ENCODE peak calls at places on chromosomes 4 and X, in five cellular contexts. W, F, P, I and B are unnamed samples.

GRCh38 chr4:184016742-184017668 is 111.9 kb downstream of the STOX2 start:
- DNase-seq in I (no peak), W (no peak), P (no peak), F (no peak), B (no peak)

GRCh38 chr4:176406297-176406696 is 86.5 kb downstream of the SPCS3 start:
- DNase-seq in P (no peak), F (no peak), W (no peak), I (no peak), B (no peak)

GRCh38 chr4:98932539-98932938 is 3.6 kb upstream of the EIF4E start:
- DNase-seq in W (no peak), P (no peak), I (no peak), F (no peak), B (no peak)

GRCh38 chr4:125624951-125625350 is 310.2 kb downstream of the FAT4 start:
- DNase-seq in P (no peak), W (no peak), I (no peak), F (no peak), B (no peak)

GRCh38 chrX:121254336-121254735 is 206.9 kb downstream of the GLUD2 start:
- DNase-seq in I (no peak), P (no peak), F (no peak), W (no peak), B (no peak)

GRCh38 chrX:41722220-41722619 is 1.8 kb upstream of the GPR82 start:
- DNase-seq in I (no peak), P (no peak), W (no peak), F (no peak), B (no peak)

GRCh38 chr4:151260526-151260925 is 16.4 kb upstream of the PRSS48 start:
- DNase-seq in W (no peak), P (no peak), F (no peak), I (no peak), B (no peak)

GRCh38 chr4:106767991-106768390 is 268.1 kb downstream of the DKK2 start:
- DNase-seq in W (no peak), F (no peak), I (no peak), P (no peak), B (no peak)

GRCh38 chr4:80243274-80244018 is 23.0 kb upstream of the FGF5 start:
- DNase-seq in P (no peak), I (no peak), W (no peak), F (no peak), B (no peak)

GRCh38 chr4:168566736-168567135 is 69.9 kb downstream of the PALLD start:
- DNase-seq in P (no peak), F (no peak), I (no peak), W (no peak), B (no peak)

GRCh38 chr4:168569909-168570276 is 73.0 kb downstream of the PALLD start:
- DNase-seq in P (no peak), F (no peak), W (no peak), I (no peak), B (no peak)

GRCh38 chr4:168573870-168574269 is 77.0 kb downstream of the PALLD start:
- DNase-seq in F (no peak), W (no peak), P (no peak), I (no peak), B (no peak)

GRCh38 chr4:168572002-168572401 is 75.2 kb downstream of the PALLD start:
- DNase-seq in P (no peak), I (no peak), W (no peak), F (no peak), B (no peak)

GRCh38 chr4:168569066-168569908 is 72.4 kb downstream of the PALLD start:
- DNase-seq in P (no peak), F (no peak), I (no peak), W (peak), B (peak)
- H3K27ac ChIP-seq in P (no peak), F (peak), I (no peak), W (peak), B (peak)

DNA sequence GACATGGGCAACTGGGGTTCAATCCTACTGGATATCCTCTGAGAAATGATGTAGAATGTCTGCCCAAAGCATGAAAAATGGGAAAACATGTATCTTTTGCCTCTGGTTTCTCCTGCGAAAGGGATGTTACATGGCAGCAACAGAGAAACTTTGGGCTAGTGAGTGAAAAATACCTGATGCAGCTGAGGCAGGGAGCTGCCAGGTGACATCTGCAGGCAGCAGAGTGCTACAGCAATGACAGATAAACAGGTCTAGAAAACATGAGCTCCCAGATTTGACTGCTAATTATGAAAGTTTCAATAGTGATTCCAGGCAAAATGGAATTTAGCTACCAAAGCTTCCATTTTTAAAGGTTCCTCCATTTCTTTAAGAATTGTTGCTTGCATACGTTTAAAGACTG is 4.8 kb upstream of the CXCL1 start:
- DNase-seq in F (no peak), P (no peak), W (no peak), I (no peak), B (peak)
- TF ChIP-seq CTCF in F (no peak), P (no peak), W (no peak), I (peak), B (peak)

DNA sequence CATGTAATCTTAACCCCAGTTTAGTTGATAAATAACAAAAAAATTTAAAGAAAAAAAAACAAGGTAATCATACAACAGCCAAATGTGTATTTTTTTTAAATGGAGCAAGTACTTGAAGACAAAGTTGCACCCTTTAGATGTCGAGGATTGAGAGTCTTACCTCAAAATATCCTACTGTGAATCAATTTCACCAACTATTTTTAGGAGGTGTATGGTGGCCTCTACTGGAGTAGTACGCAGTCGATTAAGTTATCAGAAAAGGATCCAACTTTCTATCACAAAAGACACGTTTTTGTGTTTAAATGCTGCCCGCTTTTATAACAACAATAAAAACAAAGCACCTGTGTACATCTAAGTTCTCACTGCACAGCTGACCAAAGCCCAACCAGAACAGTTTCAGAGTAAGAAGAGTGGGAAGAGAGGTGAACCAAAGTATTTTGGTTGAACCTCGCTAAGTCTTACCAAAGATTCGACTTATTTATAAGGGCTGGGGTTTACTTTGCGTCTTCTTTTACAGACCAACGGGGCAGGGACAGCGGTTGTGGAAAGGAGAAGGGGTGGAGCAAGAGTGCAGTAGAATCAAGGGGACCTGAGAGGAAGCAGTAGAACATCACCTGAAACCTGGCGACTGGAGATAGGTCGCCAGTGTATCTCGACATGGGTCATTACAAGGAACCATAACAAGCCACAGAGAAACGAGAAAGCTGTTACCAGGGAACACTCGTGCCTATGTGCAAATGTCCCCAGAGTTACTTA is 1.2 kb downstream of the RPS6KA6 start:
- DNase-seq in F (peak), I (no peak), P (no peak), W (no peak), B (no peak)
- H3K27ac ChIP-seq in F (peak), I (no peak), P (peak), W (no peak), B (no peak)

GRCh38 chrX:155857561-155857960 is 23.6 kb upstream of the VAMP7 start:
- DNase-seq in I (no peak), F (no peak), P (no peak), W (no peak), B (no peak)
- TF ChIP-seq CTCF in I (peak), F (no peak), P (no peak), W (no peak), B (no peak)

DNA sequence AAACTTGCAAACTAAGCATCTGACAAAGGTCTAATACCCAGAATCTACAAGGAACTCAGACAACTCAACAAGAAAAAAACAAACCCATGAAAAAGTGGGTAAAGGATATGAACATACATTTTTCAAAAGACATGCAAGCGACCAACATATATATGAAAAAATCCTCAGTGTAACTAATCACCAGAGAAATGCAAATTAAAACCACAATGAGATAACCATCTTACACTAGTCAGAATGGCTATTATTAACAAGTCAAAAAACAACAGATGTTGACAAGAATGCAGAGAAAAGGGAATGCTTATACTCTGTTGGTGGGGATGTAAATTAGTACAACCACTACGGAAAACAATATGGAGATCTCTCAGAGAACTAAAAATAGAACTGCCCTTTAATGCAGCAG is 12.1 kb downstream of the NIPAL1 start:
- DNase-seq in P (no peak), W (no peak), I (no peak), F (no peak), B (no peak)
- H3K27ac ChIP-seq in P (no peak), W (no peak), I (no peak), F (no peak), B (no peak)

GRCh38 chr4:3512279-3512678 is 19.9 kb downstream of the LRPAP1 start:
- DNase-seq in I (no peak), F (no peak), W (peak), P (no peak), B (no peak)
- TF ChIP-seq CTCF in I (no peak), F (no peak), W (no peak), P (no peak), B (no peak)

GRCh38 chr4:156790866-156791265 is 180.7 kb downstream of the PDGFC start:
- DNase-seq in P (no peak), F (no peak), I (no peak), W (no peak), B (no peak)
- H3K27ac ChIP-seq in P (no peak), F (no peak), I (no peak), W (no peak), B (no peak)